ENCODE peak calls at places on chromosomes 1 and 21, in five cellular contexts. One of them, this sample, is unnamed.

GRCh38 chr1:14115976-14116375 is 416.0 kb downstream of the PRDM2 start:
- DNase-seq in HEK293T: no peak
- DNase-seq in globus pallidus: no peak
- DNase-seq in occipital lobe: no peak
- DNase-seq in progenitor cell of endocrine pancreas: no peak
- DNase-seq in this sample: no peak

GRCh38 chr1:241702436-241702835 is 50.4 kb downstream of the WDR64 start:
- DNase-seq in HEK293T: no peak
- DNase-seq in globus pallidus: no peak
- DNase-seq in occipital lobe: no peak
- DNase-seq in progenitor cell of endocrine pancreas: no peak
- DNase-seq in this sample: no peak

GRCh38 chr1:2253797-2254480 is 25.8 kb downstream of the SKI start:
- DNase-seq in HEK293T: no peak
- DNase-seq in globus pallidus: no peak
- DNase-seq in occipital lobe: no peak
- DNase-seq in progenitor cell of endocrine pancreas: no peak
- DNase-seq in this sample: no peak

GRCh38 chr1:44826375-44827196 is 16.5 kb downstream of the PTCH2 start:
- DNase-seq in HEK293T: no peak
- DNase-seq in globus pallidus: peak
- DNase-seq in occipital lobe: no peak
- DNase-seq in progenitor cell of endocrine pancreas: no peak
- DNase-seq in this sample: no peak

GRCh38 chr21:29555601-29556000 is 256.9 kb downstream of the BACH1 start:
- DNase-seq in HEK293T: no peak
- DNase-seq in globus pallidus: no peak
- DNase-seq in occipital lobe: no peak
- DNase-seq in progenitor cell of endocrine pancreas: no peak
- DNase-seq in this sample: no peak

GRCh38 chr1:97384294-97384952 is 536.4 kb downstream of the DPYD start:
- DNase-seq in HEK293T: no peak
- DNase-seq in globus pallidus: no peak
- DNase-seq in occipital lobe: no peak
- DNase-seq in progenitor cell of endocrine pancreas: no peak
- DNase-seq in this sample: no peak

GRCh38 chr1:16413191-16413590 is 24.0 kb downstream of the SPATA21 start:
- DNase-seq in HEK293T: no peak
- DNase-seq in globus pallidus: no peak
- DNase-seq in occipital lobe: no peak
- DNase-seq in progenitor cell of endocrine pancreas: no peak
- DNase-seq in this sample: no peak

GRCh38 chr1:116165572-116165971 is 54.4 kb downstream of the MAB21L3 start:
- DNase-seq in HEK293T: no peak
- DNase-seq in globus pallidus: no peak
- DNase-seq in occipital lobe: peak
- DNase-seq in progenitor cell of endocrine pancreas: no peak
- DNase-seq in this sample: no peak

GRCh38 chr1:174262747-174263241 is 103.5 kb downstream of the RABGAP1L start:
- DNase-seq in HEK293T: peak
- DNase-seq in globus pallidus: peak
- DNase-seq in occipital lobe: peak
- DNase-seq in progenitor cell of endocrine pancreas: no peak
- DNase-seq in this sample: peak

GRCh38 chr1:5980314-5981008 is 11.8 kb downstream of the NPHP4 start:
- DNase-seq in HEK293T: peak
- DNase-seq in globus pallidus: no peak
- DNase-seq in occipital lobe: peak
- DNase-seq in progenitor cell of endocrine pancreas: no peak
- DNase-seq in this sample: peak

GRCh38 chr1:167171286-167171929 is 49.3 kb upstream of the POU2F1 start:
- DNase-seq in HEK293T: no peak
- DNase-seq in globus pallidus: no peak
- DNase-seq in occipital lobe: no peak
- DNase-seq in progenitor cell of endocrine pancreas: no peak
- DNase-seq in this sample: peak

GRCh38 chr1:150186789-150187559 is 37.3 kb downstream of the PLEKHO1 start:
- DNase-seq in HEK293T: peak
- DNase-seq in globus pallidus: peak
- DNase-seq in occipital lobe: no peak
- DNase-seq in progenitor cell of endocrine pancreas: no peak
- DNase-seq in this sample: peak

GRCh38 chr21:46626536-46627302 is 8.8 kb upstream of the PRMT2 start:
- DNase-seq in HEK293T: no peak
- DNase-seq in globus pallidus: no peak
- DNase-seq in occipital lobe: no peak
- DNase-seq in progenitor cell of endocrine pancreas: no peak
- DNase-seq in this sample: no peak

GRCh38 chr1:219041141-219041540 is 132.5 kb upstream of the LYPLAL1 start:
- DNase-seq in HEK293T: no peak
- DNase-seq in globus pallidus: no peak
- DNase-seq in occipital lobe: no peak
- DNase-seq in progenitor cell of endocrine pancreas: no peak
- DNase-seq in this sample: no peak

GRCh38 chr21:16425297-16425696 is 695.5 kb downstream of the USP25 start:
- DNase-seq in HEK293T: no peak
- DNase-seq in globus pallidus: no peak
- DNase-seq in occipital lobe: no peak
- DNase-seq in progenitor cell of endocrine pancreas: no peak
- DNase-seq in this sample: no peak

GRCh38 chr1:179142889-179143299 is 61.0 kb downstream of the TOR3A start:
- DNase-seq in HEK293T: no peak
- DNase-seq in globus pallidus: no peak
- DNase-seq in occipital lobe: no peak
- DNase-seq in progenitor cell of endocrine pancreas: no peak
- DNase-seq in this sample: peak

GRCh38 chr1:55089683-55090082 is 50.3 kb downstream of the PCSK9 start:
- DNase-seq in HEK293T: no peak
- DNase-seq in globus pallidus: no peak
- DNase-seq in occipital lobe: no peak
- DNase-seq in progenitor cell of endocrine pancreas: no peak
- DNase-seq in this sample: no peak

GRCh38 chr1:42941640-42942330 is 16.9 kb downstream of the SLC2A1 start:
- DNase-seq in HEK293T: no peak
- DNase-seq in globus pallidus: peak
- DNase-seq in occipital lobe: peak
- DNase-seq in progenitor cell of endocrine pancreas: no peak
- DNase-seq in this sample: no peak

GRCh38 chr1:170664283-170664827 is 424 bp downstream of the PRRX1 start:
- DNase-seq in HEK293T: peak
- DNase-seq in globus pallidus: no peak
- DNase-seq in occipital lobe: no peak
- DNase-seq in progenitor cell of endocrine pancreas: no peak
- DNase-seq in this sample: no peak

GRCh38 chr1:193221641-193222040 is 35.2 kb upstream of the B3GALT2 start:
- DNase-seq in HEK293T: no peak
- DNase-seq in globus pallidus: peak
- DNase-seq in occipital lobe: no peak
- DNase-seq in progenitor cell of endocrine pancreas: no peak
- DNase-seq in this sample: peak

GRCh38 chr1:39407889-39408640 is 83.4 kb upstream of the BMP8A start:
- DNase-seq in HEK293T: no peak
- DNase-seq in globus pallidus: no peak
- DNase-seq in occipital lobe: no peak
- DNase-seq in progenitor cell of endocrine pancreas: no peak
- DNase-seq in this sample: no peak

GRCh38 chr1:87894041-87894440 is 565.4 kb downstream of the LMO4 start:
- DNase-seq in HEK293T: no peak
- DNase-seq in globus pallidus: no peak
- DNase-seq in occipital lobe: no peak
- DNase-seq in progenitor cell of endocrine pancreas: no peak
- DNase-seq in this sample: no peak

GRCh38 chr1:221241592-221241991 is 362.3 kb downstream of the HLX start:
- DNase-seq in HEK293T: no peak
- DNase-seq in globus pallidus: no peak
- DNase-seq in occipital lobe: no peak
- DNase-seq in progenitor cell of endocrine pancreas: no peak
- DNase-seq in this sample: no peak

GRCh38 chr1:236841341-236841740 is 46.2 kb downstream of the MTR start:
- DNase-seq in HEK293T: no peak
- DNase-seq in globus pallidus: no peak
- DNase-seq in occipital lobe: no peak
- DNase-seq in progenitor cell of endocrine pancreas: no peak
- DNase-seq in this sample: no peak

GRCh38 chr1:1000357-1001056 is 610 bp upstream of the HES4 start:
- DNase-seq in HEK293T: peak
- DNase-seq in globus pallidus: no peak
- DNase-seq in occipital lobe: peak
- DNase-seq in progenitor cell of endocrine pancreas: peak
- DNase-seq in this sample: peak

GRCh38 chr1:1191734-1192133 is 14.7 kb downstream of the TNFRSF18 start:
- DNase-seq in HEK293T: no peak
- DNase-seq in globus pallidus: no peak
- DNase-seq in occipital lobe: no peak
- DNase-seq in progenitor cell of endocrine pancreas: no peak
- DNase-seq in this sample: no peak

GRCh38 chr1:173868266-173869107 is at the start of gene ZBTB37:
- DNase-seq in HEK293T: peak
- DNase-seq in globus pallidus: peak
- DNase-seq in occipital lobe: peak
- DNase-seq in progenitor cell of endocrine pancreas: peak
- DNase-seq in this sample: peak

GRCh38 chr1:1020000-1020404 is at the start of gene AGRN:
- DNase-seq in HEK293T: peak
- DNase-seq in globus pallidus: peak
- DNase-seq in occipital lobe: no peak
- DNase-seq in progenitor cell of endocrine pancreas: peak
- DNase-seq in this sample: no peak

GRCh38 chr1:228216371-228217320 is 8.8 kb downstream of the OBSCN start:
- DNase-seq in HEK293T: no peak
- DNase-seq in globus pallidus: no peak
- DNase-seq in occipital lobe: no peak
- DNase-seq in progenitor cell of endocrine pancreas: no peak
- DNase-seq in this sample: no peak

GRCh38 chr1:66300986-66301451 is 232.9 kb upstream of the SGIP1 start:
- DNase-seq in HEK293T: no peak
- DNase-seq in globus pallidus: no peak
- DNase-seq in occipital lobe: no peak
- DNase-seq in progenitor cell of endocrine pancreas: no peak
- DNase-seq in this sample: no peak

GRCh38 chr1:184101116-184101515 is 49.6 kb downstream of the TSEN15 start:
- DNase-seq in HEK293T: no peak
- DNase-seq in globus pallidus: no peak
- DNase-seq in occipital lobe: no peak
- DNase-seq in progenitor cell of endocrine pancreas: no peak
- DNase-seq in this sample: no peak

GRCh38 chr1:199550384-199551067 is 477.0 kb upstream of the NR5A2 start:
- DNase-seq in HEK293T: no peak
- DNase-seq in globus pallidus: no peak
- DNase-seq in occipital lobe: no peak
- DNase-seq in progenitor cell of endocrine pancreas: no peak
- DNase-seq in this sample: peak

GRCh38 chr1:45512641-45513054 is 9.0 kb downstream of the PRDX1 start:
- DNase-seq in HEK293T: peak
- DNase-seq in globus pallidus: peak
- DNase-seq in occipital lobe: peak
- DNase-seq in progenitor cell of endocrine pancreas: peak
- DNase-seq in this sample: peak

This sample was measured in cerebellar cortex.